ENCODE peak calls at places on chromosomes 1 and 21, in six cellular contexts. T is activated B cell treated with CpG ODN at 0.5 μM for 24 hours, X is BJ, W is AG10803, U is lower lobe of right lung, E is suprapubic skin. M is an unnamed sample.

GRCh38 chr1:94636625-94637024 is 95.1 kb upstream of the F3 start:
- DNase-seq in E (no peak), W (peak; percentile 73), X (no peak), U (no peak), T (no peak), M (no peak)

GRCh38 chr21:45335761-45336534 is 48.3 kb upstream of the POFUT2 start:
- DNase-seq in T (no peak), U (peak; percentile 38), W (no peak), E (no peak), X (no peak), M (peak; percentile 33)

GRCh38 chr1:6348511-6349191 is 44.9 kb downstream of the ACOT7 start:
- DNase-seq in W (peak; percentile 34), X (no peak), U (no peak), E (no peak), T (no peak), M (no peak)

GRCh38 chr1:94734963-94735899 is 84.9 kb upstream of the SLC44A3 start:
- DNase-seq in T (no peak), X (peak; percentile 85), U (peak; percentile 64), W (peak; percentile 70), E (no peak), M (no peak)

GRCh38 chr1:221845650-221846371 is 103.9 kb upstream of the DUSP10 start:
- DNase-seq in W (peak; percentile 65), X (no peak), E (no peak), U (no peak), T (no peak), M (no peak)

GRCh38 chr1:169812131-169812530 is 17.4 kb upstream of the METTL18 start:
- DNase-seq in X (no peak), W (no peak), U (no peak), E (no peak), T (no peak), M (no peak)

GRCh38 chr1:211519602-211520001 is 27.6 kb upstream of the RD3 start:
- DNase-seq in X (no peak), T (no peak), E (no peak), W (no peak), U (no peak), M (no peak)

GRCh38 chr21:38352536-38353219 is 95.9 kb downstream of the KCNJ15 start:
- DNase-seq in T (no peak), W (peak; percentile 79), U (peak; percentile 61), E (peak; percentile 79), X (no peak), M (peak; percentile 59)

GRCh38 chr1:113874017-113874879 is 2.7 kb upstream of the PTPN22 start:
- DNase-seq in E (no peak), X (no peak), U (no peak), T (no peak), W (peak; percentile 11), M (no peak)

GRCh38 chr1:8562881-8563865 is 245.3 kb downstream of the SLC45A1 start:
- DNase-seq in E (no peak), T (no peak), W (peak; percentile 54), X (no peak), U (no peak), M (no peak)

GRCh38 chr21:45442276-45442675 is 37.3 kb downstream of the COL18A1 start:
- DNase-seq in T (no peak), W (no peak), E (no peak), X (no peak), U (no peak), M (no peak)

GRCh38 chr1:161970633-161971032 is 53.0 kb downstream of the OLFML2B start:
- DNase-seq in U (no peak), T (no peak), E (no peak), W (no peak), X (no peak), M (no peak)

GRCh38 chr1:202860744-202861419 is 28.1 kb downstream of the RABIF start:
- DNase-seq in W (no peak), X (no peak), T (peak; percentile 23), E (no peak), U (peak; percentile 83), M (no peak)

GRCh38 chr1:209356909-209357498 is 226.5 kb upstream of the CAMK1G start:
- DNase-seq in U (no peak), T (no peak), E (no peak), W (no peak), X (no peak), M (no peak)

GRCh38 chr1:61318319-61319125 is 236.2 kb downstream of the NFIA start:
- DNase-seq in T (no peak), U (no peak), W (peak; percentile 84), X (peak; percentile 55), E (no peak), M (no peak)

GRCh38 chr1:211352985-211353515 is 26.4 kb downstream of the TRAF5 start:
- DNase-seq in T (no peak), E (no peak), U (no peak), X (no peak), W (no peak), M (no peak)

GRCh38 chr1:159172599-159173291 is 1.3 kb downstream of the CADM3 start:
- DNase-seq in W (no peak), U (no peak), T (no peak), E (no peak), X (no peak), M (no peak)

GRCh38 chr1:1986451-1987141 is 17.0 kb downstream of the CFAP74 start:
- DNase-seq in U (no peak), W (no peak), E (no peak), X (no peak), T (no peak), M (no peak)

GRCh38 chr1:27157194-27157593 is 2.3 kb upstream of the SLC9A1 start:
- DNase-seq in E (no peak), T (no peak), W (no peak), X (no peak), U (no peak), M (no peak)

GRCh38 chr1:84433253-84434080 is 35.2 kb downstream of the DNASE2B start:
- DNase-seq in T (no peak), U (peak; percentile 49), X (peak; percentile 14), W (peak; percentile 79), E (no peak), M (no peak)

GRCh38 chr1:176803596-176803995 is 340.6 kb downstream of the PAPPA2 start:
- DNase-seq in X (no peak), T (no peak), U (no peak), E (no peak), W (no peak), M (no peak)

GRCh38 chr1:116806245-116806644 is 52.0 kb downstream of the CD2 start:
- DNase-seq in X (no peak), W (no peak), U (no peak), E (no peak), T (no peak), M (no peak)

GRCh38 chr1:230104395-230105244 is 37.6 kb downstream of the GALNT2 start:
- DNase-seq in W (peak; percentile 100), U (peak; percentile 97), X (peak; percentile 98), T (peak; percentile 50), E (peak; percentile 96), M (peak; percentile 91)

GRCh38 chr1:244963231-244963826 is 99.0 kb upstream of the HNRNPU start:
- DNase-seq in T (no peak), U (no peak), X (no peak), E (no peak), W (no peak), M (no peak)

DNA sequence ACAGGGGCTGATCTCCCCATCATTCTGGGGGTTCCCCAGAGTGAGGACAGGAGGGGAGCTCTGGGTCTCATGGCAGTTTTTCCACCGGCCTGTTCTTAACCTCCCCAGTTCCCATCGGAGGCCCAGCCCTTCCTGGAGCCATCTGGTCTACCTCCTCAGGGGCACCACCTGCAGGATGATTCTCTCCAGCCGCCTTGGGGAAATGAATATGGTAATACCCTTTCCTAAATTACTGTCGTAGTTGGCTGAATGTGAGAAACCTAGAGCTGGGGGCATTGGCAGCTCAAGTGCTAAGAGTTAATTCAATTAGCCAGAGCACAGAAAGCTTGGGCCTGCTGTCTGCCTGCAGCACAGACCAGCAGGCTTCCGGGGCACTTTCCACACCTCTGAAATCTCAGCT is 64.9 kb downstream of the TAS1R2 start:
- DNase-seq in E (no peak), X (no peak), W (no peak), T (no peak), U (no peak), M (no peak)
- TF ChIP-seq CTCF in E (no peak), X (no peak), W (no peak), T (no peak), U (no peak), M (no peak)

GRCh38 chr1:235866207-235866912 is at the start of gene LYST:
- DNase-seq in U (peak; percentile 70), X (no peak), E (no peak), W (peak; percentile 55), T (peak; percentile 64), M (peak; percentile 58)
- TF ChIP-seq CTCF in U (no peak), X (peak; percentile 66), E (no peak), W (peak; percentile 62), T (no peak), M (no peak)

GRCh38 chr1:100517517-100517916 is 20.4 kb upstream of the GPR88 start:
- DNase-seq in E (no peak), U (no peak), X (no peak), W (no peak), T (no peak), M (no peak)

GRCh38 chr1:100528861-100529260 is 9.1 kb upstream of the GPR88 start:
- DNase-seq in W (peak; percentile 67), E (no peak), U (no peak), X (peak; percentile 8), T (no peak), M (no peak)

GRCh38 chr1:100526894-100527293 is 11.0 kb upstream of the GPR88 start:
- DNase-seq in E (no peak), W (no peak), U (no peak), T (no peak), X (no peak), M (no peak)

GRCh38 chr1:100524355-100524754 is 13.6 kb upstream of the GPR88 start:
- DNase-seq in W (no peak), T (no peak), E (no peak), X (no peak), U (no peak), M (no peak)

DNA sequence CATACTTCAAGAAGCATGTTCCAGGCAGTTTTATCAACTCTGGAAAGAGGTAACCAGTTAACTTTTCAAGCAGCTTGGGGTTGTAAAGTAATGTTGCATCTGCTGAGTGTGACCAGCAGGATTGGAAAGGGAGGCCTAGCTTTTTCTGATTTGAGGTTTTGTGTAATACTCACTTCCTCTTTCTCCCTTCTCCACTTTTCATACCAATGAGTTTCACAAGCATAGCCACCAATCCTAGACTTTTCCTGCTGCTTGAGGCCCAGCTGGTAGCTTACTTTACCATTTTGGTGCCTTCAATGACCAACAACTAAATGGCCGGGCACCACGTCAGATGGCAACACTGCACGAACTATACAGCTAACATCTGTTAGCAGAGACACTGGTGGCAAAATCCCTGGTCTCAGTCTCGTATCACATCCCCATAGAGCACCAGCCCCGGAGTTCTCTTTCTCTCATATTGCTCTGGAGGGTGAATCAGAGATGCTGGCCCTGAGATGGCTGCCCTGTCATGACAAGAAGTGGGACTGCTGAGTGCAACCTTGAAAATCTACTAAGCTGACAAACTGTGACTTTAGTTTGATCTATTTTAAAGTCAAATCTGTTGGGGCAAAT is 14.8 kb upstream of the GPR88 start:
- DNase-seq in W (peak; percentile 31), U (no peak), E (no peak), X (no peak), T (no peak), M (peak; percentile 56)
- TF ChIP-seq CTCF in W (no peak), U (no peak), E (no peak), X (no peak), T (no peak), M (peak; percentile 35)

DNA sequence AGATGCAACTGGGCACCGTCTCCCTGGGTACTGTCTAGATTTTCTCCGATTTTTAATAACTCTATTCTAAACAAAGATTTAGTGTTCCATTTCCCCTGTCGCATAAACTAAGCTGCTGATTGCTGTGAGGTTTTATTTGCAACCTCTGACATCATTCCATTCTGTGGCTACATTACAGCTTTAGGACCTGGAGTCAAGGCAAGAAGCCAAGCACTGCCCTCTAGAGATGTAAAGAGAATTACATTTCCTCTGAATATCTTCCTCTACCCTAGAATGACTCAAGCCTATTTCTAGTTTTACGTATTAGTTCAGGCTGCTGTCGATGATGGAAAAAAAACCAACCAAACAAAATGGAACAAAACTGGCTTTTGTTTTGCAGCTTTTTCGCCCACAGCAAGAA is 130.2 kb upstream of the MAP1LC3C start:
- DNase-seq in W (no peak), X (no peak), E (no peak), U (no peak), T (no peak), M (no peak)
- TF ChIP-seq CTCF in W (no peak), X (no peak), E (no peak), U (no peak), T (no peak), M (no peak)